ENCODE peak calls at places on chromosomes 2 and 18, in six cellular contexts. O, T, R, Q, W and S are unnamed samples.

GRCh38 chr18:57444301-57444759 is 9.2 kb downstream of the ONECUT2 start:
- DNase-seq in O (no peak), T (no peak), R (no peak), Q (no peak), W (no peak), S (no peak)

GRCh38 chr2:160719116-160719515 is 225.5 kb upstream of the RBMS1 start:
- DNase-seq in O (no peak), T (no peak), R (no peak), Q (peak; percentile 84), W (no peak), S (peak; percentile 65)

GRCh38 chr2:65320042-65320711 is 92.5 kb downstream of the ACTR2 start:
- DNase-seq in O (peak; percentile 16), T (peak; percentile 87), R (peak; percentile 58), Q (peak; percentile 99), W (no peak), S (peak; percentile 89)

GRCh38 chr2:196925445-196925767 is 1.1 kb downstream of the PGAP1 start:
- DNase-seq in O (no peak), T (no peak), R (no peak), Q (no peak), W (no peak), S (peak; percentile 4)

GRCh38 chr18:55585586-55586521 is 2.1 kb downstream of the TCF4 start:
- DNase-seq in O (no peak), T (no peak), R (peak; percentile 9), Q (no peak), W (no peak), S (no peak)

GRCh38 chr2:776038-776437 is 98.8 kb upstream of the TMEM18 start:
- DNase-seq in O (no peak), T (no peak), R (no peak), Q (no peak), W (no peak), S (no peak)

GRCh38 chr2:165408191-165408590 is 61.3 kb upstream of the CSRNP3 start:
- DNase-seq in O (no peak), T (peak; percentile 93), R (no peak), Q (no peak), W (no peak), S (peak; percentile 2)

GRCh38 chr2:108917526-108917925 is 71.5 kb downstream of the EDAR start:
- DNase-seq in O (no peak), T (no peak), R (no peak), Q (no peak), W (no peak), S (no peak)

GRCh38 chr18:11149441-11150270 is at the start of gene PIEZO2:
- DNase-seq in O (no peak), T (no peak), R (peak; percentile 96), Q (no peak), W (no peak), S (peak; percentile 24)

GRCh38 chr2:217695033-217695520 is 307.7 kb downstream of the TNS1 start:
- DNase-seq in O (no peak), T (peak; percentile 99), R (no peak), Q (peak; percentile 69), W (no peak), S (peak; percentile 98)

GRCh38 chr2:165251361-165251760 is 12.1 kb downstream of the SCN2A start:
- DNase-seq in O (no peak), T (no peak), R (no peak), Q (no peak), W (no peak), S (no peak)

GRCh38 chr2:127695491-127696472 is 5.5 kb upstream of the SFT2D3 start:
- DNase-seq in O (no peak), T (no peak), R (peak; percentile 57), Q (peak; percentile 96), W (no peak), S (peak; percentile 53)

GRCh38 chr2:3493610-3493997 is 25.7 kb downstream of the ADI1 start:
- DNase-seq in O (no peak), T (no peak), R (peak; percentile 38), Q (no peak), W (no peak), S (peak; percentile 11)

GRCh38 chr2:3160751-3161330 is 216.8 kb downstream of the EIPR1 start:
- DNase-seq in O (no peak), T (no peak), R (no peak), Q (no peak), W (no peak), S (no peak)

GRCh38 chr2:1685957-1686783 is 58.1 kb downstream of the PXDN start:
- DNase-seq in O (no peak), T (no peak), R (no peak), Q (peak; percentile 60), W (no peak), S (peak; percentile 29)

GRCh38 chr2:224538739-224539138 is 46.4 kb downstream of the CUL3 start:
- DNase-seq in O (no peak), T (no peak), R (no peak), Q (no peak), W (no peak), S (no peak)

GRCh38 chr2:106990307-106990706 is 104.3 kb upstream of the ST6GAL2 start:
- DNase-seq in O (no peak), T (peak; percentile 77), R (no peak), Q (peak; percentile 60), W (no peak), S (peak; percentile 89)

GRCh38 chr2:118807668-118808428 is 39.6 kb downstream of the EN1 start:
- DNase-seq in O (no peak), T (no peak), R (no peak), Q (no peak), W (no peak), S (no peak)

GRCh38 chr2:222196159-222196558 is 102.6 kb downstream of the PAX3 start:
- DNase-seq in O (no peak), T (no peak), R (no peak), Q (no peak), W (no peak), S (no peak)

GRCh38 chr2:240818543-240819403 is 1.2 kb downstream of the KIF1A start:
- DNase-seq in O (no peak), T (no peak), R (peak; percentile 34), Q (no peak), W (no peak), S (no peak)

GRCh38 chr2:26184555-26185303 is 11.8 kb downstream of the GAREM2 start:
- DNase-seq in O (peak; percentile 72), T (no peak), R (peak; percentile 93), Q (peak; percentile 29), W (no peak), S (peak; percentile 84)

GRCh38 chr18:43563780-43564179 is 286.5 kb upstream of the SYT4 start:
- DNase-seq in O (no peak), T (no peak), R (no peak), Q (no peak), W (no peak), S (peak; percentile 20)

GRCh38 chr2:29455202-29455885 is 340.1 kb downstream of the CLIP4 start:
- DNase-seq in O (no peak), T (no peak), R (no peak), Q (no peak), W (no peak), S (no peak)

GRCh38 chr2:190804182-190804795 is 76.3 kb upstream of the GLS start:
- DNase-seq in O (no peak), T (no peak), R (no peak), Q (no peak), W (no peak), S (peak; percentile 33)

GRCh38 chr2:43484323-43484930 is 111.4 kb downstream of the THADA start:
- DNase-seq in O (peak; percentile 27), T (peak; percentile 45), R (no peak), Q (peak; percentile 45), W (no peak), S (peak; percentile 83)

GRCh38 chr2:140353541-140353940 is 1573.4 kb upstream of the NXPH2 start:
- DNase-seq in O (no peak), T (no peak), R (no peak), Q (no peak), W (no peak), S (peak; percentile 18)

GRCh38 chr2:222239945-222240675 is 58.7 kb downstream of the PAX3 start:
- DNase-seq in O (no peak), T (no peak), R (no peak), Q (no peak), W (no peak), S (no peak)

GRCh38 chr2:191569025-191569424 is 108.9 kb upstream of the NABP1 start:
- DNase-seq in O (no peak), T (no peak), R (no peak), Q (no peak), W (no peak), S (no peak)

GRCh38 chr2:175366814-175367213 is 185.3 kb upstream of the ATP5MC3 start:
- DNase-seq in O (no peak), T (no peak), R (peak; percentile 13), Q (peak; percentile 50), W (no peak), S (peak; percentile 50)

GRCh38 chr2:25671622-25672021 is 1.8 kb downstream of the DTNB start:
- DNase-seq in O (no peak), T (no peak), R (no peak), Q (no peak), W (no peak), S (no peak)

GRCh38 chr2:71611781-71612545 is 158.6 kb downstream of the DYSF start:
- DNase-seq in O (no peak), T (no peak), R (no peak), Q (no peak), W (peak; percentile 44), S (no peak)

GRCh38 chr2:74867841-74868658 is 34.1 kb downstream of the HK2 start:
- DNase-seq in O (no peak), T (peak; percentile 89), R (no peak), Q (peak; percentile 94), W (no peak), S (peak; percentile 84)

GRCh38 chr18:38011446-38011845 is 445.8 kb upstream of the CELF4 start:
- DNase-seq in O (no peak), T (no peak), R (no peak), Q (no peak), W (no peak), S (no peak)

GRCh38 chr2:207772081-207772843 is 2.6 kb upstream of the FZD5 start:
- DNase-seq in O (no peak), T (no peak), R (no peak), Q (no peak), W (no peak), S (peak; percentile 22)

GRCh38 chr2:232363784-232364615 is 14.6 kb upstream of the ALPP start:
- DNase-seq in O (no peak), T (no peak), R (peak; percentile 67), Q (peak; percentile 4), W (peak; percentile 58), S (peak; percentile 44)

GRCh38 chr2:234873828-234874173 is 78.0 kb upstream of the SH3BP4 start:
- DNase-seq in O (no peak), T (no peak), R (no peak), Q (no peak), W (no peak), S (peak; percentile 65)

GRCh38 chr2:156541229-156541628 is 105.0 kb downstream of the GPD2 start:
- DNase-seq in O (no peak), T (no peak), R (no peak), Q (no peak), W (no peak), S (no peak)